ENCODE peak calls at places on chromosomes 6 and 20, in nine cellular contexts. P is A549, R is IMR-90, T is esophagus squamous epithelium, B is neuronal stem cell, Z is aorta, E is sigmoid colon, C is thyroid gland, H is GM23338. S is an unnamed sample.

GRCh38 chr6:162898011-162898410 is 170.2 kb downstream of the PACRG start:
- DNase-seq in P (no peak), R (no peak), T (no peak), B (no peak), Z (no peak), E (no peak), C (no peak), H (no peak), S (no peak)

GRCh38 chr20:50335105-50335504 is 144.5 kb downstream of the CEBPB start:
- DNase-seq in P (peak), R (peak), T (no peak), B (peak), Z (no peak), E (peak), C (peak), H (peak), S (peak)

GRCh38 chr20:41454250-41454649 is 87.6 kb upstream of the EMILIN3 start:
- DNase-seq in P (no peak), R (no peak), T (no peak), B (no peak), Z (no peak), E (no peak), C (no peak), H (no peak), S (no peak)

GRCh38 chr20:36644032-36644712 is 1.8 kb downstream of the SLA2 start:
- DNase-seq in P (no peak), R (no peak), T (no peak), B (no peak), Z (no peak), E (no peak), C (no peak), H (no peak), S (no peak)

GRCh38 chr20:46973801-46974200 is 79.2 kb downstream of the EYA2 start:
- DNase-seq in P (no peak), R (no peak), T (no peak), B (no peak), Z (no peak), E (no peak), C (no peak), H (no peak), S (no peak)

GRCh38 chr6:154928325-154928922 is 66.7 kb upstream of the TIAM2 start:
- DNase-seq in P (peak), R (peak), T (no peak), B (peak), Z (no peak), E (no peak), C (peak), H (peak), S (peak)

GRCh38 chr6:93848011-93848620 is 428.8 kb upstream of the EPHA7 start:
- DNase-seq in P (no peak), R (no peak), T (no peak), B (no peak), Z (no peak), E (no peak), C (no peak), H (no peak), S (no peak)

GRCh38 chr6:133961831-133962230 is 8.8 kb downstream of the TBPL1 start:
- DNase-seq in P (no peak), R (no peak), T (no peak), B (no peak), Z (no peak), E (no peak), C (no peak), H (no peak), S (no peak)

GRCh38 chr6:106490453-106490852 is 129.9 kb downstream of the CRYBG1 start:
- DNase-seq in P (no peak), R (no peak), T (no peak), B (no peak), Z (no peak), E (no peak), C (no peak), H (no peak), S (no peak)

GRCh38 chr6:139647816-139648215 is 273.4 kb upstream of the CITED2 start:
- DNase-seq in P (no peak), R (no peak), T (no peak), B (no peak), Z (no peak), E (no peak), C (no peak), H (no peak), S (no peak)

GRCh38 chr6:73873081-73873480 is 177.1 kb downstream of the CD109 start:
- DNase-seq in P (no peak), R (peak), T (no peak), B (no peak), Z (no peak), E (no peak), C (no peak), H (no peak), S (no peak)

GRCh38 chr6:34004706-34005105 is 141.2 kb downstream of the GRM4 start:
- DNase-seq in P (no peak), R (no peak), T (no peak), B (no peak), Z (no peak), E (no peak), C (no peak), H (no peak), S (no peak)

GRCh38 chr6:129235167-129236072 is 352.5 kb downstream of the LAMA2 start:
- DNase-seq in P (no peak), R (no peak), T (no peak), B (no peak), Z (no peak), E (no peak), C (no peak), H (no peak), S (no peak)

GRCh38 chr20:25461766-25462165 is 54.3 kb downstream of the GINS1 start:
- DNase-seq in P (no peak), R (no peak), T (no peak), B (no peak), Z (peak), E (peak), C (no peak), H (no peak), S (peak)

GRCh38 chr6:13260831-13261230 is 67.5 kb downstream of the TBC1D7 start:
- DNase-seq in P (no peak), R (no peak), T (no peak), B (no peak), Z (no peak), E (no peak), C (no peak), H (no peak), S (no peak)

GRCh38 chr6:4008324-4009047 is 70.5 kb downstream of the FAM217A start:
- DNase-seq in P (peak), R (peak), T (no peak), B (no peak), Z (no peak), E (no peak), C (no peak), H (peak), S (peak)

GRCh38 chr6:72941263-72941662 is 284.0 kb downstream of the KHDC1L start:
- DNase-seq in P (no peak), R (no peak), T (no peak), B (no peak), Z (no peak), E (no peak), C (no peak), H (no peak), S (no peak)

GRCh38 chr6:7991992-7992815 is 72.0 kb downstream of the BLOC1S5 start:
- DNase-seq in P (peak), R (peak), T (no peak), B (no peak), Z (peak), E (peak), C (no peak), H (peak), S (no peak)

GRCh38 chr20:62875419-62876355 is 14.1 kb upstream of the TCFL5 start:
- DNase-seq in P (peak), R (peak), T (no peak), B (peak), Z (peak), E (peak), C (peak), H (peak), S (peak)

GRCh38 chr20:38128691-38129090 is 36.4 kb downstream of the TGM2 start:
- DNase-seq in P (no peak), R (no peak), T (no peak), B (no peak), Z (no peak), E (peak), C (no peak), H (no peak), S (no peak)

GRCh38 chr20:46022411-46023147 is 6.4 kb upstream of the SLC12A5 start:
- DNase-seq in P (peak), R (peak), T (no peak), B (no peak), Z (peak), E (no peak), C (peak), H (peak), S (peak)

GRCh38 chr6:157198425-157199279 is 124.7 kb downstream of the TMEM242 start:
- DNase-seq in P (no peak), R (peak), T (no peak), B (no peak), Z (peak), E (peak), C (peak), H (no peak), S (peak)

GRCh38 chr6:96436398-96436797 is 85.2 kb upstream of the UFL1 start:
- DNase-seq in P (no peak), R (no peak), T (no peak), B (no peak), Z (no peak), E (no peak), C (no peak), H (no peak), S (no peak)

GRCh38 chr6:101931766-101932165 is 538.3 kb downstream of the GRIK2 start:
- DNase-seq in P (no peak), R (no peak), T (no peak), B (no peak), Z (no peak), E (no peak), C (no peak), H (no peak), S (no peak)

GRCh38 chr6:3363296-3364025 is 93.4 kb downstream of the SLC22A23 start:
- DNase-seq in P (no peak), R (no peak), T (no peak), B (no peak), Z (no peak), E (no peak), C (peak), H (no peak), S (peak)

GRCh38 chr6:40352527-40353170 is 234.5 kb downstream of the LRFN2 start:
- DNase-seq in P (no peak), R (no peak), T (no peak), B (no peak), Z (no peak), E (no peak), C (no peak), H (no peak), S (no peak)

GRCh38 chr6:73888050-73888449 is 192.0 kb downstream of the CD109 start:
- DNase-seq in P (no peak), R (peak), T (no peak), B (no peak), Z (no peak), E (no peak), C (no peak), H (no peak), S (no peak)

GRCh38 chr6:154558513-154558912 is 48.0 kb upstream of the CNKSR3 start:
- DNase-seq in P (no peak), R (no peak), T (no peak), B (no peak), Z (no peak), E (no peak), C (no peak), H (no peak), S (no peak)

GRCh38 chr20:54475334-54476287 is at the start of gene DOK5:
- DNase-seq in P (no peak), R (peak), T (no peak), B (no peak), Z (peak), E (peak), C (peak), H (peak), S (peak)

GRCh38 chr6:88804701-88805100 is 158.7 kb downstream of the RNGTT start:
- DNase-seq in P (no peak), R (peak), T (no peak), B (no peak), Z (no peak), E (no peak), C (no peak), H (no peak), S (no peak)

GRCh38 chr20:35008411-35009342 is 53.0 kb downstream of the MYH7B start:
- DNase-seq in P (no peak), R (no peak), T (no peak), B (no peak), Z (peak), E (peak), C (no peak), H (no peak), S (peak)

GRCh38 chr20:24017160-24017761 is 28.7 kb upstream of the GGTLC1 start:
- DNase-seq in P (no peak), R (no peak), T (no peak), B (no peak), Z (no peak), E (no peak), C (no peak), H (no peak), S (no peak)
- H3K4me3 ChIP-seq in P (no peak), R (no peak), T (no peak), B (no peak), Z (no peak), E (no peak), C (no peak), H (no peak), S (no peak)

GRCh38 chr20:3751664-3752385 is 15.7 kb downstream of the ADISSP start:
- DNase-seq in P (no peak), R (no peak), T (no peak), B (no peak), Z (peak), E (peak), C (peak), H (peak), S (peak)
- H3K27ac ChIP-seq in P (peak), R (no peak), T (no peak), B (no peak), Z (no peak), E (peak), C (no peak), H (no peak), S (no peak)

DNA sequence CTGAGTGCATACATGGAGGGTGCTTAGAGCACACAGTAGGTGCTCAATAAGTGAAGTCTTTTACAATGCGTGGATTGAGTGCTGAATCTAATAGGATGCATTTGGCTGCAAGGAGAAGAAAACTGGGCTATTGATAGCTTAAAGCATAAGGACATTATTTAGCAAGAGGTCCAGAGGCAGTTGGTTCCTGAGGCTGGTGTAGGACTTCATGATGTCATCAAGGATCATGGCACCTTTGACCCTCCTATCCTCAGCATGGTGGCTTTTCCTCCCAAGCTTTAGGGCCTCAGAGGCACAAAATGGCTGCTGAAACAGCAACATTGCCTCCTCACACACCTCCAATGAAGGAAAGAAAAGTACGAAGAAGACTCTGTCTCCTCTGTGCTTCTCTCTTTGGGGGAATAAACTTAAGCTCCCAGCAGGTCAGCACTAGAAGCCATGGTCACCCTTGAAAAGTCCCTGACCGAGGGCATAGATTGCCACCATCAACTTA is 3.1 kb upstream of the PREX1 start:
- DNase-seq in P (no peak), R (no peak), T (no peak), B (no peak), Z (no peak), E (no peak), C (no peak), H (no peak), S (no peak)
- H3K4me3 ChIP-seq in P (no peak), R (no peak), T (no peak), B (no peak), Z (no peak), E (no peak), C (no peak), H (no peak), S (no peak)

DNA sequence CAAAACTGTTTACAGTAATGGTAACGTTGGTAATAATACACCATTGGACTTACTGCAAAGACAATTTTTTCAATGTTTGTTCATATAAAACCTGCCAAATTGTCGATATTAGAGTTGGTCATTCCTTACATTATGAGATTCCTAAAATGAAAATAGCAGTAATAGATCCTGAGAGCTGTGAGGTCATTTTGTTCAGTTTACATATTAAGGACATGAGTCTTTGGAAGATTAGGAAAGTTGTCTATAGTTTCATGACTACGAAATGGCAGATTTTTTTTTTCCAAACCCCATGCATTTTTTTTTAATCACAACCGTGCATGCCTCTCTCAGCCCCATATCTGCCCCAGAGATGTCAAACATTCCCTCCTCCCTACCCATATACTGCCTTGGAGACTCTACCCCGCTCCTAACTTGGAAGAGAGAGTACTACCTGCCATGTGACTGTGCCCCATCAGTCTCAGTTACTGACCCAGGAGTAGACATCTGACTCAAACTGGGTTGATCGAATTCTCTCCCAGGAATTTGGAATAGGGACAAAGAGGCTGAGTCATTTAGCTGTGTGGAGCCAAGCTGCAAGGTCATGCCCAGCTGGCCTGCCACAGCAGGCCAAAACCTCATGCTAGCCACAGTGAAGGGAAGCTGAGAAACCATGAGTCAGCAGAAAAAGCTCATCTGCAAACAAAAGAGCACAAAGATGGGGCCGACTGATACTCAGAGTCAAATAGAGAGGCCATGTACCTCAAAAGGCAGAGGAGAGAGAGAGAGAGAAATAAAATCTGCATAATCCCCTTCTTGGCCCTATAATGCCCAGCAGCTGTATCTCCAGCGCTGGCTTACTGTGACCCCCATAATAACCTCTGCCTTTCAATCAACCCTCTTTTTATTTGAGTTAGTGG is 21.0 kb upstream of the AKIRIN2 start:
- DNase-seq in P (peak), R (peak), T (peak), B (peak), Z (peak), E (no peak), C (peak), H (peak), S (peak)
- H3K27ac ChIP-seq in P (peak), R (peak), T (no peak), B (no peak), Z (no peak), E (peak), C (peak), H (no peak), S (peak)

GRCh38 chr6:10626154-10626741 is 68.2 kb downstream of the C6orf52 start:
- DNase-seq in P (no peak), R (peak), T (no peak), B (peak), Z (no peak), E (no peak), C (no peak), H (no peak), S (no peak)
- H3K4me3 ChIP-seq in P (no peak), R (peak), T (no peak), B (no peak), Z (no peak), E (no peak), C (no peak), H (no peak), S (no peak)

DNA sequence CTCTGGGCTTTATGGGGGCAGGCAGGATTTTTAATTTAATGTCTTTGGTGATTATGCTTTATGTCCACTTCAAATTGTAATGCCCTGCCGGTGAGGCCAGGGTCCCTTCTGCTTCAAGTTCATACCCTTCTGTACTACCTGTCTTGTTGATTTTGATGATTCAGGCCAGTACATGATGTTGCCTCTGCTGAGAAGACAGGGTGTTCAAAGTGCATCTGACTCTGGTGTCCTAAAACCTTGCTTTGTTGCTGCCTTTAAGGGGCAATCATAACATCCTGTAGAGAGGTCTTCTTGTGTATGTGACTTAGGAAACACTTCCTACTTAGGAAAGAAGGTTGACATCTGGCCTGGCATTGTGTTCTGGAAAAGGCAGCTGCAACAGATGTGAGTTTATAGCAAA is 113.2 kb downstream of the TMEM170B start:
- DNase-seq in P (no peak), R (no peak), T (no peak), B (no peak), Z (no peak), E (no peak), C (no peak), H (peak), S (no peak)
- H3K27ac ChIP-seq in P (peak), R (peak), T (peak), B (peak), Z (no peak), E (no peak), C (no peak), H (peak), S (peak)

S was measured in body of pancreas.